ENCODE peak calls at places on chromosomes 5 and 9, in seven cellular contexts. One of them, this sample, is unnamed.

GRCh38 chr5:98299435-98299834 is 474.0 kb upstream of the RGMB start:
- DNase-seq in fibroblast of lung: peak; percentile 52
- DNase-seq in OCI-LY7: no peak
- DNase-seq in fibroblast of mammary gland: no peak
- DNase-seq in esophagus squamous epithelium: no peak
- DNase-seq in H9: no peak
- DNase-seq in upper lobe of right lung: no peak
- DNase-seq in this sample: no peak

GRCh38 chr5:133358271-133358670 is 254.1 kb downstream of the FSTL4 start:
- DNase-seq in fibroblast of lung: no peak
- DNase-seq in OCI-LY7: no peak
- DNase-seq in fibroblast of mammary gland: no peak
- DNase-seq in esophagus squamous epithelium: no peak
- DNase-seq in H9: no peak
- DNase-seq in upper lobe of right lung: no peak
- DNase-seq in this sample: no peak

GRCh38 chr5:45737153-45737552 is 41.0 kb upstream of the HCN1 start:
- DNase-seq in fibroblast of lung: no peak
- DNase-seq in OCI-LY7: no peak
- DNase-seq in fibroblast of mammary gland: no peak
- DNase-seq in esophagus squamous epithelium: no peak
- DNase-seq in H9: no peak
- DNase-seq in upper lobe of right lung: no peak
- DNase-seq in this sample: no peak

GRCh38 chr5:41834506-41834905 is 35.7 kb downstream of the OXCT1 start:
- DNase-seq in fibroblast of lung: no peak
- DNase-seq in OCI-LY7: no peak
- DNase-seq in fibroblast of mammary gland: no peak
- DNase-seq in esophagus squamous epithelium: no peak
- DNase-seq in H9: no peak
- DNase-seq in upper lobe of right lung: no peak
- DNase-seq in this sample: no peak

GRCh38 chr9:76297721-76298239 is 96.4 kb downstream of the RFK start:
- DNase-seq in fibroblast of lung: peak; percentile 33
- DNase-seq in OCI-LY7: no peak
- DNase-seq in fibroblast of mammary gland: peak; percentile 66
- DNase-seq in esophagus squamous epithelium: no peak
- DNase-seq in H9: no peak
- DNase-seq in upper lobe of right lung: no peak
- DNase-seq in this sample: no peak

GRCh38 chr5:73451218-73452130 is 2.9 kb upstream of the FOXD1 start:
- DNase-seq in fibroblast of lung: peak; percentile 56
- DNase-seq in OCI-LY7: peak; percentile 27
- DNase-seq in fibroblast of mammary gland: peak; percentile 32
- DNase-seq in esophagus squamous epithelium: no peak
- DNase-seq in H9: peak; percentile 66
- DNase-seq in upper lobe of right lung: peak; percentile 83
- DNase-seq in this sample: peak; percentile 72

GRCh38 chr5:111511174-111512025 is 935 bp downstream of the STARD4 start:
- DNase-seq in fibroblast of lung: peak; percentile 49
- DNase-seq in OCI-LY7: peak; percentile 44
- DNase-seq in fibroblast of mammary gland: peak; percentile 51
- DNase-seq in esophagus squamous epithelium: no peak
- DNase-seq in H9: no peak
- DNase-seq in upper lobe of right lung: no peak
- DNase-seq in this sample: no peak

GRCh38 chr9:22214021-22214420 is 204.9 kb upstream of the CDKN2B start:
- DNase-seq in fibroblast of lung: peak; percentile 48
- DNase-seq in OCI-LY7: no peak
- DNase-seq in fibroblast of mammary gland: peak; percentile 38
- DNase-seq in esophagus squamous epithelium: no peak
- DNase-seq in H9: no peak
- DNase-seq in upper lobe of right lung: no peak
- DNase-seq in this sample: no peak

DNA sequence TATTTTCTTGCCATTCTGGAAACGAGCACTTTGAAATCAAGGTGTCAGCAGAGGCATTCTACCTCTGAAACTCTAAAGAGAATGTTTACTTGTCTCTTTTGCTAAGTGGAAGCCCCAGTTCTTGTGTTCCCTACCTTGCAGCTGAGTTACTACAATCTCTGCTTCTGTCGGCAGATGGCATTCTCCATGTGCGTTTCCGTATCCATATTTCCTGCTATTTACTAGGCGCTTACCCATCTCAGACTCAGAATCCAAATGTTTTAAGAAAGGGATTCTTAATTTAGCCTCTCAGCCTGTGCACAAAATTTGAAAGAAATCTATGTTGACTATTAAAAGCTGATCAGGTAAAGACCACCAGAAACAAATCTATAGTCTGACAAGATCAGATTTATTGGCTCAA is 221.3 kb upstream of the FTMT start:
- DNase-seq in fibroblast of lung: no peak
- DNase-seq in OCI-LY7: no peak
- DNase-seq in fibroblast of mammary gland: peak; percentile 28
- DNase-seq in esophagus squamous epithelium: no peak
- DNase-seq in H9: no peak
- DNase-seq in upper lobe of right lung: no peak
- DNase-seq in this sample: no peak
- TF ChIP-seq CTCF in fibroblast of lung: peak; percentile 45
- TF ChIP-seq CTCF in OCI-LY7: no peak
- TF ChIP-seq CTCF in fibroblast of mammary gland: peak; percentile 24
- TF ChIP-seq CTCF in esophagus squamous epithelium: no peak
- TF ChIP-seq CTCF in H9: peak; percentile 32
- TF ChIP-seq CTCF in upper lobe of right lung: peak; percentile 15
- TF ChIP-seq CTCF in this sample: no peak

DNA sequence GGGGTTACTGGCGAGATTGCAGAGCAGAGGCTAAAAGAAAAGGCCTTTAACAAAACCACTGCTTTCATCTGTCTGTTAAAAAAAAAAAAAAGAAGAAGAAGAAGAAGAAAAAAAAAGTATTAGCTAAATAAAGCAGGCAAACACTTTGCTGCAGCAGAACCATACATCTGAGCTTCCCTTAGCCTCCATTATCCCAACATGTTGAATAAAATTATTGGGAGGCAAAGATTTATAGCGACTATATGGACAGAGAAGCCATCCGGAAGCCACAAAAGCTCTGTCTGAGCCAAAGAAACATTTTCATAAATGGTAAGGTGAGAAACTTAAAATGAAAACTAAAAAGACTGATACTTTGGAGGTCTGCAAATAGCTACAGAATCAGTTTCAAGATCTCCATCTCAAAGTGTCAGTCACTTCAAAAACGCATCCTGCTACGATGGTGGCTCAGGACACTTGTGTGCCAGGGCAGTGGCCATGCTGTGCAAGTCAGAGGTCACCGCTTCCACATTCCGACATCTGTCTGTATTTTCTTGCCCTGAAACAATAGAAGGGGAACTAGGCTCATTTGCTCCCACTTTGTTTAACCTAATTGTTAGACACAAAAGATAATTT is 9.6 kb downstream of the EFNA5 start:
- DNase-seq in fibroblast of lung: no peak
- DNase-seq in OCI-LY7: no peak
- DNase-seq in fibroblast of mammary gland: no peak
- DNase-seq in esophagus squamous epithelium: no peak
- DNase-seq in H9: no peak
- DNase-seq in upper lobe of right lung: no peak
- DNase-seq in this sample: no peak
- TF ChIP-seq CTCF in fibroblast of lung: no peak
- TF ChIP-seq CTCF in OCI-LY7: no peak
- TF ChIP-seq CTCF in fibroblast of mammary gland: no peak
- TF ChIP-seq CTCF in esophagus squamous epithelium: no peak
- TF ChIP-seq CTCF in H9: no peak
- TF ChIP-seq CTCF in upper lobe of right lung: no peak
- TF ChIP-seq CTCF in this sample: no peak

DNA sequence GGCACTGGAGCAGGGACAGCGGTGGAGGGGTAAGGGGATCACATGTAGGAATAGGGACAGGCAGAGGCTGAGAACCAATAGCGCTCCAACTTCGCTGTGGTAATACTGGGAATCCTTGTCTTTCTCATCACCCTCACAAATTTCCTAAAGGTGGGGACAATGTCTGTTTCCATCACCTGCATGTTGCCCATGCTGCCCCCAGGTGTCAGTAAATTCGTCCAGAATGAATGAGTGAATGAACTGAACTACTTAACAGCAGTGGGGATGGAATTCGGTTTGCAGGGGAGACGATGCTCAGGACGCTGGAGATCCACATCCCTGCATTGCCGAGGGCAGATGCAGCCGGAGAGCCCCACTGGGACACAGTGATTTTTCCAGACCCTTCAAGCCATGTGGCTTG is 129.9 kb downstream of the PDZD2 start:
- DNase-seq in fibroblast of lung: no peak
- DNase-seq in OCI-LY7: no peak
- DNase-seq in fibroblast of mammary gland: no peak
- DNase-seq in esophagus squamous epithelium: no peak
- DNase-seq in H9: no peak
- DNase-seq in upper lobe of right lung: no peak
- DNase-seq in this sample: no peak
- TF ChIP-seq CTCF in fibroblast of lung: no peak
- TF ChIP-seq CTCF in OCI-LY7: peak; percentile 29
- TF ChIP-seq CTCF in fibroblast of mammary gland: no peak
- TF ChIP-seq CTCF in esophagus squamous epithelium: no peak
- TF ChIP-seq CTCF in H9: peak; percentile 37
- TF ChIP-seq CTCF in upper lobe of right lung: no peak
- TF ChIP-seq CTCF in this sample: no peak

GRCh38 chr5:138582959-138583358 is 7.8 kb upstream of the HSPA9 start:
- DNase-seq in fibroblast of lung: no peak
- DNase-seq in OCI-LY7: no peak
- DNase-seq in fibroblast of mammary gland: no peak
- DNase-seq in esophagus squamous epithelium: no peak
- DNase-seq in H9: no peak
- DNase-seq in upper lobe of right lung: no peak
- DNase-seq in this sample: no peak

GRCh38 chr5:138580777-138581176 is 5.6 kb upstream of the HSPA9 start:
- DNase-seq in fibroblast of lung: no peak
- DNase-seq in OCI-LY7: no peak
- DNase-seq in fibroblast of mammary gland: no peak
- DNase-seq in esophagus squamous epithelium: no peak
- DNase-seq in H9: no peak
- DNase-seq in upper lobe of right lung: no peak
- DNase-seq in this sample: no peak

GRCh38 chr5:138580001-138580400 is 4.8 kb upstream of the HSPA9 start:
- DNase-seq in fibroblast of lung: no peak
- DNase-seq in OCI-LY7: no peak
- DNase-seq in fibroblast of mammary gland: no peak
- DNase-seq in esophagus squamous epithelium: no peak
- DNase-seq in H9: no peak
- DNase-seq in upper lobe of right lung: no peak
- DNase-seq in this sample: no peak

GRCh38 chr5:138575194-138576015 is at the start of gene HSPA9:
- DNase-seq in fibroblast of lung: peak; percentile 99
- DNase-seq in OCI-LY7: peak; percentile 99
- DNase-seq in fibroblast of mammary gland: peak; percentile 100
- DNase-seq in esophagus squamous epithelium: peak; percentile 93
- DNase-seq in H9: peak; percentile 97
- DNase-seq in upper lobe of right lung: peak; percentile 98
- DNase-seq in this sample: peak; percentile 97

DNA sequence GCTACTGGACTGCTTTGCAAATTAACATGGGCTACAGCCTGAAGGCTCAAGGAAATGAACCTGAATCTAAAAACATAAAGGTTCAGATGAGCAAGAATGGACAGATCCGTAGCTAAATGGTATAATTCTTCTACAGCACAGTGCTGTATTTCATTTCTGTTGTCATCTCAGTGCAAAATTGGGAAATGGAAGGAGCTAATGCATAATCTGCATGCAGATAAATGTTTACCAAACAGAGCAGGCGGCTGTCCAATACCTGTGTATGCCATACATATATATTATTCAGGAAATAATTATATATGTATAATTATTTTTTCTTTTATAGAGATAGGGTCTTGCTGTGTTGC is 4.3 kb upstream of the HSPA9 start:
- DNase-seq in fibroblast of lung: no peak
- DNase-seq in OCI-LY7: no peak
- DNase-seq in fibroblast of mammary gland: no peak
- DNase-seq in esophagus squamous epithelium: no peak
- DNase-seq in H9: no peak
- DNase-seq in upper lobe of right lung: no peak
- DNase-seq in this sample: no peak
- TF ChIP-seq CTCF in fibroblast of lung: no peak
- TF ChIP-seq CTCF in OCI-LY7: no peak
- TF ChIP-seq CTCF in fibroblast of mammary gland: no peak
- TF ChIP-seq CTCF in esophagus squamous epithelium: no peak
- TF ChIP-seq CTCF in H9: peak; percentile 20
- TF ChIP-seq CTCF in upper lobe of right lung: no peak
- TF ChIP-seq CTCF in this sample: no peak